ENCODE peak calls at places on chromosomes 11 and 22, in ten cellular contexts. R is KG1, F is nucleus accumbens, B is adrenal gland, W is GM13977, G is HTR-8/SVneo, D is HFF-Myc, H is thoracic aorta, P is T-helper 17 cell, Z is HFFc6. A is an unnamed sample.

GRCh38 chr11:27820249-27820648 is 120.0 kb upstream of the BDNF start:
- DNase-seq in D (no peak), Z (peak; percentile 13), H (no peak), F (no peak), R (no peak), B (no peak), P (no peak), G (no peak), W (no peak), A (no peak)

GRCh38 chr11:62858201-62858600 is 18.8 kb upstream of the WDR74 start:
- DNase-seq in Z (no peak), W (no peak), B (no peak), F (no peak), H (no peak), P (no peak), R (no peak), D (no peak), G (no peak), A (no peak)

GRCh38 chr11:22732588-22732987 is 66.2 kb downstream of the GAS2 start:
- DNase-seq in G (no peak), W (no peak), H (no peak), R (no peak), F (no peak), B (no peak), Z (no peak), P (no peak), D (no peak), A (no peak)

GRCh38 chr11:7422544-7423331 is 62.6 kb upstream of the OLFML1 start:
- DNase-seq in H (no peak), Z (no peak), W (peak; percentile 21), P (no peak), B (no peak), R (no peak), F (no peak), D (no peak), G (no peak), A (no peak)

GRCh38 chr11:62732830-62733229 is 4.5 kb downstream of the TTC9C start:
- DNase-seq in Z (no peak), R (no peak), F (no peak), W (no peak), D (no peak), B (no peak), H (no peak), P (no peak), G (no peak), A (no peak)

GRCh38 chr11:26841818-26842457 is 120.1 kb upstream of the SLC5A12 start:
- DNase-seq in G (no peak), P (no peak), Z (peak; percentile 74), D (no peak), F (no peak), H (peak; percentile 16), R (no peak), B (no peak), W (no peak), A (no peak)

GRCh38 chr11:32888805-32889204 is 3.8 kb upstream of the QSER1 start:
- DNase-seq in B (no peak), W (no peak), F (no peak), H (no peak), P (no peak), G (no peak), R (no peak), D (no peak), Z (peak; percentile 78), A (no peak)

GRCh38 chr11:119421351-119421750 is 1.6 kb downstream of the THY1 start:
- DNase-seq in H (no peak), B (no peak), Z (no peak), W (no peak), P (no peak), G (no peak), R (no peak), F (no peak), D (no peak), A (no peak)

GRCh38 chr22:19122752-19123492 is 710 bp upstream of the DGCR2 start:
- DNase-seq in P (no peak), D (no peak), R (no peak), G (peak; percentile 38), H (no peak), W (peak; percentile 53), Z (no peak), B (peak; percentile 62), F (no peak), A (no peak)

GRCh38 chr11:72764503-72764902 is 12.3 kb upstream of the ARAP1 start:
- DNase-seq in P (no peak), W (no peak), H (no peak), D (no peak), B (no peak), G (no peak), Z (no peak), R (no peak), F (no peak), A (no peak)

GRCh38 chr11:7903940-7904339 is 27.1 kb downstream of the OR10A6 start:
- DNase-seq in G (no peak), R (no peak), B (no peak), D (no peak), P (no peak), F (no peak), H (no peak), Z (no peak), W (no peak), A (no peak)

GRCh38 chr11:18466402-18466801 is 10.7 kb downstream of the LDHAL6A start:
- DNase-seq in G (no peak), R (no peak), B (peak; percentile 20), H (no peak), W (no peak), Z (no peak), D (no peak), F (no peak), P (no peak), A (no peak)

GRCh38 chr11:45173064-45173463 is 26.6 kb downstream of the PRDM11 start:
- DNase-seq in W (no peak), G (no peak), Z (no peak), D (no peak), B (no peak), H (no peak), F (no peak), P (no peak), R (no peak), A (no peak)

GRCh38 chr22:36335621-36336020 is 52.1 kb downstream of the MYH9 start:
- DNase-seq in Z (no peak), P (no peak), F (peak; percentile 57), H (no peak), D (no peak), B (no peak), R (no peak), W (no peak), G (no peak), A (no peak)

GRCh38 chr22:37312549-37313183 is 30.4 kb downstream of the CYTH4 start:
- DNase-seq in D (no peak), H (no peak), F (no peak), Z (no peak), R (no peak), B (no peak), G (no peak), W (no peak), P (no peak), A (no peak)

GRCh38 chr22:19448076-19448607 is 631 bp upstream of the C22orf39 start:
- DNase-seq in H (no peak), G (peak; percentile 48), R (no peak), Z (peak; percentile 43), B (peak; percentile 65), P (no peak), F (peak; percentile 64), W (peak; percentile 80), D (no peak), A (no peak)

GRCh38 chr11:57155400-57155799 is 26.4 kb upstream of the LRRC55 start:
- DNase-seq in B (no peak), R (no peak), G (no peak), H (no peak), P (no peak), W (no peak), F (no peak), Z (no peak), D (no peak), A (no peak)

GRCh38 chr11:57313071-57313787 is 11.5 kb downstream of the TNKS1BP1 start:
- DNase-seq in P (no peak), B (peak; percentile 53), R (no peak), G (no peak), H (no peak), F (no peak), Z (no peak), W (no peak), D (no peak), A (no peak)

GRCh38 chr11:68164437-68164836 is 43.2 kb upstream of the CHKA start:
- DNase-seq in D (no peak), H (no peak), B (no peak), W (no peak), F (no peak), R (no peak), P (no peak), Z (peak; percentile 47), G (peak; percentile 29), A (no peak)

GRCh38 chr11:46175401-46176002 is 54.2 kb upstream of the PHF21A start:
- DNase-seq in B (no peak), R (no peak), D (no peak), F (no peak), G (no peak), Z (no peak), W (no peak), H (no peak), P (no peak), A (no peak)

GRCh38 chr11:65412271-65413076 is 10.1 kb upstream of the NEAT1 start:
- DNase-seq in G (no peak), P (no peak), B (peak; percentile 37), Z (no peak), R (no peak), W (no peak), D (no peak), H (no peak), F (no peak), A (no peak)

GRCh38 chr11:31817621-31818493 is 6.7 kb upstream of the PAX6 start:
- DNase-seq in R (no peak), B (no peak), F (peak; percentile 78), Z (no peak), W (peak; percentile 44), H (no peak), D (no peak), G (no peak), P (no peak), A (no peak)

GRCh38 chr11:22539851-22540376 is 85.7 kb downstream of the FANCF start:
- DNase-seq in Z (no peak), B (no peak), G (peak; percentile 7), P (no peak), F (no peak), W (peak; percentile 4), R (no peak), H (no peak), D (peak; percentile 9), A (no peak)

GRCh38 chr11:2071748-2072385 is 67.3 kb downstream of the IGF2 start:
- DNase-seq in Z (no peak), R (no peak), H (no peak), D (no peak), F (no peak), W (no peak), G (no peak), P (no peak), B (no peak), A (no peak)

GRCh38 chr11:131977231-131977630 is 606.8 kb downstream of the NTM start:
- DNase-seq in Z (peak; percentile 90), W (no peak), B (no peak), D (no peak), G (peak; percentile 20), P (no peak), F (no peak), H (no peak), R (no peak), A (no peak)

GRCh38 chr11:9070740-9071476 is 20.5 kb downstream of the SCUBE2 start:
- DNase-seq in H (no peak), B (no peak), D (no peak), Z (no peak), R (no peak), F (no peak), P (no peak), W (no peak), G (no peak), A (no peak)

GRCh38 chr11:120326845-120327281 is 1.8 kb downstream of the TLCD5 start:
- DNase-seq in Z (no peak), P (no peak), D (no peak), F (no peak), W (peak; percentile 28), R (no peak), B (no peak), G (no peak), H (no peak), A (no peak)

GRCh38 chr11:64845125-64845735 is 777 bp upstream of the CDC42BPG start:
- DNase-seq in H (no peak), P (no peak), R (no peak), D (no peak), Z (no peak), W (no peak), F (no peak), B (no peak), G (no peak), A (no peak)